ENCODE peak calls at places on chromosomes 13 and 19, in nine cellular contexts. G is hepatocyte; Y is neural crest cell; D is coronary artery; K is endothelial cell; M is psoas muscle; J is ovary; L is thoracic aorta; I is CD4-positive, alpha-beta T cell. P is an unnamed sample.

GRCh38 chr13:107421028-107421427 is 794.3 kb downstream of the LIG4 start:
- DNase-seq in Y (no peak), L (no peak), I (no peak), J (no peak), G (no peak), D (no peak), M (no peak), K (no peak), P (no peak)

GRCh38 chr19:42152285-42152684 is 20.0 kb upstream of the POU2F2 start:
- DNase-seq in K (no peak), Y (no peak), G (no peak), M (no peak), D (no peak), L (no peak), J (no peak), I (no peak), P (peak; percentile 58)

GRCh38 chr13:37417042-37417441 is 181.5 kb downstream of the POSTN start:
- DNase-seq in D (no peak), M (no peak), G (no peak), J (no peak), K (no peak), L (no peak), Y (no peak), I (no peak), P (no peak)

GRCh38 chr19:53659292-53659691 is 27.5 kb downstream of the DPRX start:
- DNase-seq in J (no peak), L (no peak), G (peak; percentile 88), I (no peak), M (no peak), D (no peak), Y (peak; percentile 35), K (peak; percentile 31), P (no peak)

GRCh38 chr13:39881887-39882286 is 226.4 kb downstream of the COG6 start:
- DNase-seq in I (no peak), K (no peak), Y (no peak), J (no peak), D (no peak), L (no peak), M (no peak), G (no peak), P (no peak)

GRCh38 chr13:46983881-46984280 is 87.0 kb upstream of the HTR2A start:
- DNase-seq in K (no peak), J (no peak), M (no peak), Y (no peak), D (no peak), G (peak; percentile 10), I (no peak), L (no peak), P (peak; percentile 30)

GRCh38 chr13:111399334-111399733 is 78.9 kb downstream of the TEX29 start:
- DNase-seq in D (peak; percentile 43), J (no peak), Y (no peak), G (no peak), K (no peak), M (no peak), L (no peak), I (no peak), P (no peak)

GRCh38 chr19:55258476-55258827 is 365 bp downstream of the PPP6R1 start:
- DNase-seq in K (peak; percentile 34), G (peak; percentile 65), J (no peak), D (no peak), I (no peak), L (no peak), Y (peak; percentile 22), M (no peak), P (no peak)

GRCh38 chr13:23320926-23321533 is 112.5 kb downstream of the SACS start:
- DNase-seq in J (no peak), D (no peak), K (no peak), Y (no peak), L (no peak), G (no peak), I (no peak), M (no peak), P (no peak)

GRCh38 chr13:91162180-91162579 is 185.3 kb upstream of the MIR17HG start:
- DNase-seq in J (no peak), L (no peak), K (no peak), I (no peak), D (no peak), G (no peak), Y (no peak), M (no peak), P (no peak)

GRCh38 chr19:3038214-3038613 is 9.1 kb upstream of the TLE2 start:
- DNase-seq in D (no peak), G (no peak), I (no peak), M (no peak), K (no peak), J (no peak), Y (no peak), L (no peak), P (no peak)

GRCh38 chr13:45257638-45258338 is 56.9 kb upstream of the KCTD4 start:
- DNase-seq in D (no peak), L (no peak), J (no peak), K (no peak), I (no peak), Y (no peak), G (no peak), M (no peak), P (no peak)

GRCh38 chr19:28727133-28727834 is 485.7 kb downstream of the UQCRFS1 start:
- DNase-seq in I (no peak), M (no peak), K (peak; percentile 76), J (no peak), L (no peak), Y (no peak), G (no peak), D (no peak), P (no peak)
- TF ChIP-seq CTCF in I (no peak), M (no peak), K (peak; percentile 41), J (no peak), L (no peak), Y (no peak), G (peak; percentile 27), D (no peak), P (no peak)

GRCh38 chr13:43180837-43181236 is 157.5 kb downstream of the DNAJC15 start:
- DNase-seq in J (no peak), K (no peak), Y (no peak), G (no peak), M (no peak), L (no peak), I (no peak), D (no peak), P (no peak)

GRCh38 chr13:43185206-43185605 is 161.8 kb downstream of the DNAJC15 start:
- DNase-seq in G (no peak), K (no peak), I (no peak), L (no peak), D (no peak), Y (no peak), M (no peak), J (no peak), P (no peak)

DNA sequence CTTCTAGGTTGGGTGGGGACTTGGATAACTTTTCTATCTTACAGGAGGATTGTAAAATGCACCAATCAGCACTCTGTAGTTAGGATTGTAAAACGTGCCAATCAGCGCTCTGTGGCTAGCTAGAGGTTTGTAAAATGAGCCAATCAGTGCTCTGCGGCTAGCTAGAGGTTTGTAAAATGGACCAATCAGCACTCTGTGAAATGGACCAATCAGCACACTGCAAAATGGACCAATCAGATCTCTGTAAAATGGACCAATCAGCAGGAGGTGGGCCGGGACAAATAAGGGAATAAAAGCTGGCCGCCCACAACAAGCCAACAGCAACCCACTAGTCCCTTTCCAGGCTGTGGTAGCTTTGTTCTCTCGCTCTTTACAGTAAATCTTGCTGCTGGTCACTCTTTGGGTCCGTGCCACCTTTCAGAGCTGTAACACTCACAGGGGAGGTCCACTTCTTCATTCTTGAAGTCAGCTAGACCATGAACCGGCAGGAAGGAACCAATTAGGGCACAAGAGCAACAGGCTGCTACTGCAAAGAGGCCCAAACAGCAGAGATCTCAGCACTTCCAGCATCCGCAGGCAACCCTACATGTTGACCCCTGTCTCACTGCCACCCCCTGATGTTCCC is 156.8 kb downstream of the DNAJC15 start:
- DNase-seq in I (no peak), J (no peak), D (no peak), L (no peak), K (no peak), M (no peak), G (no peak), Y (no peak), P (no peak)
- TF ChIP-seq CTCF in I (no peak), J (no peak), D (no peak), L (no peak), K (no peak), M (no peak), G (no peak), Y (no peak), P (no peak)

GRCh38 chr13:60986301-60986700 is 429.3 kb downstream of the PCDH20 start:
- DNase-seq in L (no peak), Y (no peak), G (no peak), I (no peak), K (no peak), D (no peak), J (no peak), M (no peak), P (no peak)

DNA sequence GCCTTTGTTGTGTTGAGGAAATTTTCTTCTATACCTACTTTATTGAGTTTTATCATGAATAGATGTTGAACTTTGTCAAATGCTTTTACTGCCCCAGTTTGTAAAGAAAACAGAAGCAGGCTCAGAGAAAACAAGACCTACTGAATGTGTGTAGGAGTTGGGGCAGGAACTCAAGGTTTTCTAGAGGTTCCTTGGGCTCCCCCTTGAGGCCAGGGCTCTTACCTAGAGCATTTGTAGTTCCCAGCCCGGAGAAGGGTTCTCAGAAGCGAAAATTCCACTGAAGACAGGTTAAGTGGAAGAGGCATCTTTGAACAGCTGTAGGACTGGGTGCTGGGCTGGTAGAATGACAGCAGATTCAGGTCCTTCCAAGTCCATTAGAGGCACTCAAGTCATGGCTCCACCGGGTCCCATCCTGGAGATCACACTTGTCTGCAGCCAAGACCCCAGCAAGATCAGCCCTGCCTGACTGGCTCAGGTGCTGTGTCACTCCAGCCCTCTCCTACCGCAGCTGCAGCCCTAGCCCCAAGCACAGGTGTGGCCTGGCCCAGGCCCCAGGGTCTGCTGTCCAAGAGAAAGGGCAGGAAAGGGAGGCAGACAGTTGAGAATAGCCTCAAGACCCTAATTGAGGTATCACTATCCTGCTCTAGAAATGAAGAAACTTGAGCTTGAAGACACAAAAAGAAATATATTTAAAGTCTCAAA is 425.5 kb downstream of the PCDH20 start:
- DNase-seq in M (no peak), Y (no peak), G (no peak), D (no peak), I (no peak), K (peak; percentile 11), L (no peak), J (no peak), P (no peak)
- TF ChIP-seq CTCF in M (no peak), Y (no peak), G (no peak), D (no peak), I (no peak), K (no peak), L (no peak), J (no peak), P (no peak)

DNA sequence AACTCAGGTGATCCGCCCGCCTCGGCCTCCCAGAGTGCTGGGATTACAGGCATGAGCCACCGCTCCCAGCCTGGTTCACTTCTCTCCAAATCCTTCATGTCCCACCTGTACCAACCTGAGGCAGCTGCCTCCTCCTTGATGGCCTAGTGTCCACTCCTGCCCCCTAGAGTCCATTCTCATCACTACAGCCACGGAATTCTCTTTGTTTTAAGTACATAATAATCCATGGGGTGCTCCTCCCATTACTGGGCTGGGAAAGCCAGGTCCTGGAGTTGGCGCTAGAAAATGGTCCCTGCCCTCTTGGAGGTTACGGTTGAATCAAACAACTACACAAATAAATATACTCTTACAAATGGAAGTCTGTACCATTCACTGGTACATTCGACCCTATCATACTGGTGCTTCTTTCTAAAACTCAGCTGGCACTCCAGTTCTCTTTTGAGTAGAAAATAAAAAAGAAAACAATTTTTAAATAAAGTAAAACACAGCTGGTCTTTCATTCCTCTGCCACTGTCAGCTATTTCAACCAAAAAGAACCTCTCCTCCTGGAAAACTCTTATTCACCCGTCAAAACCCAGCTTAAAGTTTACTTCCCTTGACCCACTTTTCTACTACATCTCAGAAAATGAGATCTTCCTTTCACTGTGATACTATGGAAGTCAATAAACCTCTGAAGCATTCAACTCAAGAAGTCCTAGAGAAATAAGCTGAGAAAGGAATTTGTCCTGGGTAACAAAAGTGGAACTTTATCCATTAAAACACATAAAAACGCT is 22.4 kb upstream of the ARHGEF18 start:
- DNase-seq in G (peak; percentile 30), J (no peak), I (no peak), K (no peak), Y (no peak), L (no peak), D (no peak), M (no peak), P (no peak)
- TF ChIP-seq CTCF in G (peak; percentile 23), J (no peak), I (peak; percentile 43), K (peak; percentile 30), Y (peak; percentile 53), L (peak; percentile 14), D (no peak), M (peak; percentile 23), P (no peak)

P was measured in Calu3.